ENCODE peak calls at places on chromosome 22, in eight cellular contexts. U is HCT116, P is mammary epithelial cell, O is heart right ventricle, B is astrocyte of the spinal cord, Y is esophagus muscularis mucosa, K is coronary artery, I is heart left ventricle. S is an unnamed sample.

GRCh38 chr22:23183107-23183698 is 2.9 kb downstream of the BCR start:
- DNase-seq in U (no peak), P (peak), O (no peak), B (peak), Y (no peak), K (no peak), I (peak), S (peak)

GRCh38 chr22:44570476-44571445 is 72.7 kb upstream of the RTL6 start:
- DNase-seq in U (no peak), P (no peak), O (no peak), B (no peak), Y (no peak), K (no peak), I (no peak), S (no peak)

GRCh38 chr22:37599161-37599560 is 9.5 kb upstream of the GGA1 start:
- DNase-seq in U (no peak), P (no peak), O (no peak), B (no peak), Y (no peak), K (no peak), I (no peak), S (peak)

GRCh38 chr22:24021304-24021703 is 10.2 kb downstream of the CABIN1 start:
- DNase-seq in U (no peak), P (no peak), O (no peak), B (no peak), Y (no peak), K (no peak), I (no peak), S (no peak)

GRCh38 chr22:32317524-32317923 is 40.1 kb upstream of the RFPL3 start:
- DNase-seq in U (no peak), P (no peak), O (no peak), B (no peak), Y (no peak), K (no peak), I (no peak), S (no peak)

GRCh38 chr22:48588151-48588880 is 1239.4 kb downstream of the BRD1 start:
- DNase-seq in U (no peak), P (no peak), O (no peak), B (no peak), Y (no peak), K (no peak), I (no peak), S (no peak)

GRCh38 chr22:19016081-19016480 is 80.0 kb upstream of the PRODH start:
- DNase-seq in U (no peak), P (no peak), O (no peak), B (no peak), Y (no peak), K (no peak), I (no peak), S (no peak)

GRCh38 chr22:44755000-44755399 is 2.6 kb downstream of the ARHGAP8 start:
- DNase-seq in U (no peak), P (no peak), O (no peak), B (no peak), Y (no peak), K (no peak), I (no peak), S (no peak)

GRCh38 chr22:37249946-37250345 is 5.9 kb upstream of the RAC2 start:
- DNase-seq in U (no peak), P (no peak), O (no peak), B (no peak), Y (no peak), K (no peak), I (no peak), S (no peak)

DNA sequence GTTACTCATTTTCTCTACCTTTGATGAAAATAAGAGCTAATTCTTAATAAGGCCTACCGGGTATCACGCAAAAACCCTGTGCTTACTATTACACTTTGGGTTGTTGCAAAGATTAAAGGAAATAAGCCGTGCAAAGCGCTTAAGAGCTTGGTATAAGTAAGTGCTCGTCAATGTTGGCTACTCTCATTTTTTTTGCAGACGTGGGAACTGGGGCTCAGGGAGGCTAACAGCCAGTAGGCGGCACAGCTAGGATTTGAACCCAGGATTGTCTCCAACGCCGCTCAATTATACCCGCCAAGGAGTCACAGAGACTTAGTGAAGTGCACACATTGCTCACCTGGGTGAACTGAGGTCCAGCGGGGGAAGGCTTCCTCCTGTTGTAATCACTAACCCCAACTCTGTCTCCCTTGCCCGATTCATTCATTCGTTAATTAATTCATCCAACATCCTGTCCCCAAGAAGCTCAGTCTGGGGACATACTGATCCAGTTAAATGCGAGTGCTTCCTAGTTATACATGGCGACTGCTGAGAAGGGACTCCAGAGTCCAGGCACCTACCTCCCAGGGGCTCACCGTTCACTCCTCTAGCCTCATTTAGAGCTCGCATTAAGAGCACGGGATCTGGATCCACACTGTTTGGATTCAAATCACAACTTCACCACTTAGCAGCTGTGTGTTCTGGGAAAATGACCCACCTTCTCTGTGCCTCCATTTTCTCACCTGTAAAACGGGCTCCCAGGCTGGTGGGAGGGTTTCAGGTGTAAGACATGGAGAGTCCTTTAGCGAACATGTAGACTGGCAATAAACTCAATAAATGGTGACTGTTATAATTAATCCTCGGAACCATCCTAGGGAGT is 869 bp upstream of the MTFP1 start:
- DNase-seq in U (no peak), P (peak), O (no peak), B (no peak), Y (no peak), K (no peak), I (no peak), S (peak)
- TF ChIP-seq CTCF in U (peak), P (no peak), O (no peak), B (no peak), Y (peak), K (no peak), I (no peak), S (peak)

GRCh38 chr22:29846290-29846689 is 8.2 kb upstream of the ASCC2 start:
- DNase-seq in U (no peak), P (no peak), O (no peak), B (no peak), Y (no peak), K (no peak), I (no peak), S (no peak)

GRCh38 chr22:29838599-29838956 is 504 bp upstream of the ASCC2 start:
- DNase-seq in U (no peak), P (no peak), O (no peak), B (no peak), Y (no peak), K (no peak), I (no peak), S (no peak)

GRCh38 chr22:29840498-29840897 is 2.4 kb upstream of the ASCC2 start:
- DNase-seq in U (no peak), P (peak), O (no peak), B (no peak), Y (no peak), K (no peak), I (no peak), S (peak)

GRCh38 chr22:29842740-29843139 is 4.7 kb upstream of the ASCC2 start:
- DNase-seq in U (no peak), P (peak), O (no peak), B (peak), Y (no peak), K (no peak), I (no peak), S (peak)

GRCh38 chr22:29842172-29842571 is 4.1 kb upstream of the ASCC2 start:
- DNase-seq in U (no peak), P (no peak), O (no peak), B (no peak), Y (no peak), K (no peak), I (no peak), S (no peak)
- H3K4me3 ChIP-seq in U (no peak), P (no peak), O (no peak), B (no peak), Y (no peak), K (no peak), I (no peak), S (no peak)

GRCh38 chr22:17910561-17911311 is 113.6 kb downstream of the MICAL3 start:
- DNase-seq in U (no peak), P (peak), O (peak), B (peak), Y (no peak), K (peak), I (peak), S (peak)
- TF ChIP-seq CTCF in U (no peak), P (peak), O (peak), B (peak), Y (peak), K (no peak), I (peak), S (no peak)

GRCh38 chr22:49936973-49937757 is 18.7 kb downstream of the CRELD2 start:
- DNase-seq in U (no peak), P (no peak), O (peak), B (no peak), Y (no peak), K (no peak), I (peak), S (no peak)

GRCh38 chr22:49935561-49935960 is 17.1 kb downstream of the CRELD2 start:
- DNase-seq in U (no peak), P (no peak), O (no peak), B (no peak), Y (no peak), K (no peak), I (peak), S (no peak)

GRCh38 chr22:49937758-49938564 is 19.5 kb downstream of the CRELD2 start:
- DNase-seq in U (no peak), P (no peak), O (peak), B (no peak), Y (no peak), K (no peak), I (peak), S (no peak)

GRCh38 chr22:49934891-49935557 is 16.6 kb downstream of the CRELD2 start:
- DNase-seq in U (no peak), P (no peak), O (peak), B (peak), Y (peak), K (no peak), I (peak), S (peak)

GRCh38 chr22:49936018-49936972 is 17.9 kb downstream of the CRELD2 start:
- DNase-seq in U (no peak), P (peak), O (peak), B (peak), Y (peak), K (peak), I (peak), S (peak)
- H3K4me3 ChIP-seq in U (peak), P (no peak), O (peak), B (peak), Y (peak), K (peak), I (peak), S (peak)

DNA sequence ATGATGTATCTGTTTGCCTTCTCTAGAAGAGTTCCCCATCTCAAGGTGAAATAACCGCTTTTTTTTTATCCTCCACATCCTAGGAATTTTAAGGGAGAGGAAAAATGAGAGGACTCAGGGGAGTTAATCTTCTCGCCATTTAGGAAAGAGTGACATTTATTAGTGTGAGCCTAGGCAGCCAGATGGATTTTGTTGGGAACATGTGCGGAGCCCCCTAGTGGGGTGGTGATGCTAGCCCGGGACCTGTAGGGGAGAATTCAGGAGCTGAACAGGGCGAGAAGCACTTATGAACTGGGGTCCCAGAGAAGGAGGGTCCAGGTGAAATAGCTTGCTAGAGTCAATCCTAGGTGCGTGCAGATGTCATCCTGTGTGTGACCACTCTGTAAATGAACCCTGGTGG is 10.7 kb downstream of the IL17RA start:
- DNase-seq in U (no peak), P (no peak), O (no peak), B (no peak), Y (no peak), K (no peak), I (no peak), S (peak)
- TF ChIP-seq CTCF in U (peak), P (no peak), O (peak), B (peak), Y (no peak), K (no peak), I (no peak), S (peak)

DNA sequence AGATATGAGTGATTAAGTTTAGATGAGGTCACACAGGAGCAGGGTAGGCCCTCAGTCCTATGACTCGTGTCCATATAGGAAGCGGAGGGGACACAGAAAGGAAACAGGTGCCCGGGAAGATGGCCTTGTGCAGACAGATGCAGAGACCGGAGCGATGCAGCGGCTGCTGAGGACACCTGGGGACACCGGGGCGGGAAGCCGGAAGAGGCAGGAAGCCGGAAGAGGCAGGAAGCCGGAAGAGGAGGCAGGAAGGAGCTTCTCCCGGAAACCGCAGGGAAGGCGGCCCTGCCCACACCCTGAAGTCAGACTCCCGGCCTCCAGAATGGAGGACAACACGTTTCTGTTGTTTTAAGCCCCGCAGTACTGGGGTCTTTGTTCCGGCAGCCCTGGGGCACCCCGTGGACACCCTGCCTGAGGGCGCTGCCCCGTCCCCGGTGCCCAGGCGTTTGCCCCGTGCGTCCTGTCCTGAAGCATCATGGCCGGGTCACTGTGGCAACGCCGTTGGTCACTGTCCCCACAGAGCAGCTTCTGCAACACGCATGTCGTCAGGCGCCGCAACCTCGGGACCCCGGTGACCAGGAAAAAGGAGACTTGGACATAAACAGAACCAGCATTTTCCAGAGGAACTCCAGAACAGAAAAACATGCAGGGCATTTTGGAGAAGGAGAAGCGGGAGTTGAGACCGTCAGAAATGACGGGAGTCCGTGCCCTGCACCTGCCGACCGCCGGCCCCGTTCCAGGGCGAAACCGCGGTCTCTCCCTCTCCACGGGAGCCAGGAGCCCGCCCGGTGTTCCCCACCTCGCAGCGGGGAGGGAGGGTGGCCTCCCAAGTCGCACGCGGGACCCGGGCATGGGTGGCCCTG is 103.4 kb downstream of the BRD1 start:
- DNase-seq in U (no peak), P (no peak), O (no peak), B (no peak), Y (peak), K (no peak), I (no peak), S (no peak)
- H3K4me3 ChIP-seq in U (no peak), P (no peak), O (peak), B (no peak), Y (peak), K (peak), I (peak), S (no peak)

GRCh38 chr22:39132871-39133524 is 19.5 kb downstream of the CBX7 start:
- DNase-seq in U (no peak), P (no peak), O (no peak), B (no peak), Y (no peak), K (no peak), I (no peak), S (no peak)

GRCh38 chr22:39136317-39136716 is 16.2 kb downstream of the CBX7 start:
- DNase-seq in U (no peak), P (no peak), O (no peak), B (no peak), Y (no peak), K (no peak), I (no peak), S (no peak)

GRCh38 chr22:39134366-39135091 is 18.0 kb downstream of the CBX7 start:
- DNase-seq in U (no peak), P (no peak), O (no peak), B (no peak), Y (no peak), K (peak), I (no peak), S (no peak)

GRCh38 chr22:39133871-39134270 is 18.6 kb downstream of the CBX7 start:
- DNase-seq in U (no peak), P (no peak), O (no peak), B (no peak), Y (no peak), K (no peak), I (no peak), S (no peak)

GRCh38 chr22:39135092-39135896 is 17.2 kb downstream of the CBX7 start:
- DNase-seq in U (peak), P (peak), O (peak), B (peak), Y (no peak), K (no peak), I (peak), S (peak)
- TF ChIP-seq CTCF in U (peak), P (peak), O (peak), B (peak), Y (peak), K (no peak), I (no peak), S (peak)

GRCh38 chr22:25572708-25573161 is 8.3 kb downstream of the GRK3 start:
- DNase-seq in U (no peak), P (no peak), O (no peak), B (no peak), Y (no peak), K (no peak), I (no peak), S (no peak)
- H3K4me3 ChIP-seq in U (no peak), P (no peak), O (no peak), B (no peak), Y (no peak), K (no peak), I (no peak), S (no peak)